ENCODE peak calls at places on chromosomes 4 and X, in six cellular contexts. X, J, N, D, Z and T are unnamed samples.

GRCh38 chr4:84159767-84160166 is 339.3 kb downstream of the NKX6-1 start:
- DNase-seq in X (no peak), J (no peak), N (no peak), D (no peak), Z (peak), T (peak)

GRCh38 chr4:5711479-5712184 is 631 bp downstream of the EVC start:
- DNase-seq in X (no peak), J (peak), N (peak), D (peak), Z (peak), T (peak)

GRCh38 chrX:8868906-8869305 is 67.7 kb upstream of the FAM9A start:
- DNase-seq in X (no peak), J (no peak), N (no peak), D (peak), Z (no peak), T (no peak)

GRCh38 chr4:84531689-84532088 is 32.6 kb upstream of the NKX6-1 start:
- DNase-seq in X (no peak), J (no peak), N (no peak), D (no peak), Z (no peak), T (no peak)

GRCh38 chr4:186216465-186217024 is 10.8 kb upstream of the KLKB1 start:
- DNase-seq in X (no peak), J (no peak), N (no peak), D (no peak), Z (no peak), T (no peak)

GRCh38 chrX:31420711-31421151 is 348.9 kb upstream of the FTHL17 start:
- DNase-seq in X (no peak), J (no peak), N (no peak), D (peak), Z (no peak), T (no peak)

GRCh38 chrX:107818900-107819521 is 6.7 kb upstream of the MID2 start:
- DNase-seq in X (no peak), J (no peak), N (no peak), D (no peak), Z (no peak), T (no peak)

GRCh38 chrX:44344194-44344593 is 722 bp upstream of the EFHC2 start:
- DNase-seq in X (no peak), J (peak), N (no peak), D (no peak), Z (no peak), T (no peak)

GRCh38 chr4:176981551-176981950 is 188.8 kb upstream of the VEGFC start:
- DNase-seq in X (peak), J (no peak), N (peak), D (peak), Z (no peak), T (no peak)

GRCh38 chr4:168511780-168512467 is 15.1 kb downstream of the PALLD start:
- DNase-seq in X (no peak), J (no peak), N (no peak), D (no peak), Z (no peak), T (no peak)

GRCh38 chr4:116358633-116359222 is 726.6 kb downstream of the TRAM1L1 start:
- DNase-seq in X (peak), J (no peak), N (peak), D (peak), Z (no peak), T (peak)

GRCh38 chr4:177308125-177308524 is 1.5 kb upstream of the NEIL3 start:
- DNase-seq in X (no peak), J (no peak), N (peak), D (peak), Z (no peak), T (no peak)

GRCh38 chr4:147741190-147741788 is 9.4 kb downstream of the ARHGAP10 start:
- DNase-seq in X (peak), J (no peak), N (no peak), D (no peak), Z (no peak), T (no peak)

GRCh38 chrX:11540532-11541377 is 125.0 kb downstream of the ARHGAP6 start:
- DNase-seq in X (no peak), J (no peak), N (no peak), D (no peak), Z (no peak), T (no peak)

GRCh38 chr4:56668267-56668666 is 12.8 kb downstream of the HOPX start:
- DNase-seq in X (no peak), J (no peak), N (no peak), D (no peak), Z (no peak), T (no peak)

GRCh38 chr4:146445198-146446150 is 76.3 kb downstream of the SLC10A7 start:
- DNase-seq in X (no peak), J (no peak), N (no peak), D (no peak), Z (no peak), T (no peak)

GRCh38 chrX:68705986-68706385 is 58.5 kb downstream of the STARD8 start:
- DNase-seq in X (no peak), J (no peak), N (no peak), D (no peak), Z (no peak), T (no peak)

GRCh38 chr4:81527709-81528108 is 56.0 kb upstream of the RASGEF1B start:
- DNase-seq in X (no peak), J (no peak), N (no peak), D (no peak), Z (no peak), T (no peak)

GRCh38 chrX:13808293-13808692 is 8.6 kb downstream of the GPM6B start:
- DNase-seq in X (no peak), J (no peak), N (no peak), D (no peak), Z (no peak), T (no peak)

GRCh38 chr4:186622788-186623464 is 67.6 kb upstream of the MTNR1A start:
- DNase-seq in X (no peak), J (no peak), N (peak), D (peak), Z (no peak), T (no peak)

GRCh38 chr4:8642651-8643321 is 50.2 kb downstream of the CPZ start:
- DNase-seq in X (no peak), J (no peak), N (no peak), D (no peak), Z (no peak), T (no peak)

GRCh38 chr4:10983885-10984284 is 299.3 kb upstream of the CLNK start:
- DNase-seq in X (no peak), J (no peak), N (no peak), D (no peak), Z (no peak), T (no peak)

GRCh38 chrX:132968282-132968681 is 9.9 kb upstream of the HS6ST2 start:
- DNase-seq in X (no peak), J (no peak), N (no peak), D (no peak), Z (no peak), T (no peak)

GRCh38 chr4:38242822-38243384 is 282.7 kb downstream of the PTTG2 start:
- DNase-seq in X (no peak), J (no peak), N (no peak), D (no peak), Z (no peak), T (no peak)

GRCh38 chrX:148500428-148501120 is at the start of gene AFF2:
- DNase-seq in X (no peak), J (peak), N (peak), D (peak), Z (peak), T (peak)

DNA sequence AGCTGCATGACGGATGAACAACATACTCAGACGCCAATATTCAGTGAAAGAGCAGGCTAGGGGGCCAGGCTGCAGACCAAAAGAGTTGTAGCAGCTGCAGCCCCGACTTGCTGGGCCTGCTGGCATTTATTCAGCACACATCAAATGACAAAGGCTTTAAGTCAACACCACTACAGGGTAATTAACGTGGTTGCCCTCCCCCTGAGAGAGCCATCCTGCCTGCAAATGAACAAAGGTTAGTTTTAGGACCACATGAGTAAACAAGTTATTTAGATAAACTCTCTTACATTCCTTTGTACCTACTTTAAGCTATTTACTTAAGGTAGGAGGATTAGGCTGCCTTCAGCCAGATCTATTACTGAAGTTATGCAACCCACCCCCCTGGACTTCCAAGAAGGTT is 1329.1 kb downstream of the PCDH18 start:
- DNase-seq in X (no peak), J (no peak), N (no peak), D (no peak), Z (no peak), T (no peak)
- TF ChIP-seq CTCF in X (no peak), J (no peak), N (no peak), D (no peak), Z (no peak), T (no peak)

GRCh38 chrX:77572322-77572721 is 125.1 kb downstream of the FGF16 start:
- DNase-seq in X (no peak), J (no peak), N (no peak), D (peak), Z (no peak), T (no peak)
- TF ChIP-seq CTCF in X (no peak), J (no peak), N (no peak), D (no peak), Z (no peak), T (no peak)

DNA sequence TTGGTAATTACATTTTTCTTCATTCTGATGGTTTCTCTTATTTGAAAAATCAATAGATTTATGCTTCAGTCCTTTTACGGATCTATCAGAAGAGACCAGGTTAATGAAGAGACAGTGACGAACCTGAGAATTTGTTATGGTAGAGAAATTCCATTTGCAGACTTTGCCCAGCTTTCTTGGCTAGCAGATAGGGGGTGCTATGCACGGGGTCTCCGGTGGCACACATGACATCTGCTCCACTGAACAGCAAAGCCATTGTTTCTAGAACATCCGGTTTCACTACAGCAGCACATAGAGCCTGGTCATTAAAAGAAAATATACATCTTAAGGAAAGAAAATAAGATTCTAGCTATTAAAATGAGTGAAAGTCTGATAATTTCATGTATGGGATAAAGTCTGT is 85.1 kb downstream of the ARAP2 start:
- DNase-seq in X (no peak), J (no peak), N (no peak), D (no peak), Z (no peak), T (peak)
- TF ChIP-seq CTCF in X (no peak), J (no peak), N (no peak), D (no peak), Z (no peak), T (peak)

GRCh38 chr4:89586318-89586717 is 250.6 kb downstream of the SNCA start:
- DNase-seq in X (no peak), J (no peak), N (no peak), D (no peak), Z (no peak), T (no peak)

GRCh38 chr4:89587364-89587763 is 249.6 kb downstream of the SNCA start:
- DNase-seq in X (no peak), J (no peak), N (no peak), D (no peak), Z (no peak), T (no peak)

GRCh38 chr4:89590102-89590501 is 246.9 kb downstream of the SNCA start:
- DNase-seq in X (no peak), J (no peak), N (no peak), D (no peak), Z (no peak), T (no peak)

GRCh38 chr4:89588366-89588765 is 248.6 kb downstream of the SNCA start:
- DNase-seq in X (no peak), J (no peak), N (no peak), D (no peak), Z (no peak), T (no peak)

GRCh38 chr4:89586864-89587263 is 250.1 kb downstream of the SNCA start:
- DNase-seq in X (no peak), J (no peak), N (no peak), D (peak), Z (no peak), T (no peak)
- TF ChIP-seq CTCF in X (peak), J (no peak), N (peak), D (peak), Z (no peak), T (no peak)

GRCh38 chrX:38664285-38664684 is 102.9 kb downstream of the TSPAN7 start:
- DNase-seq in X (no peak), J (no peak), N (peak), D (peak), Z (no peak), T (peak)
- TF ChIP-seq CTCF in X (peak), J (no peak), N (no peak), D (peak), Z (no peak), T (no peak)

GRCh38 chr4:7151668-7152227 is 40.6 kb upstream of the SORCS2 start:
- DNase-seq in X (no peak), J (no peak), N (peak), D (no peak), Z (no peak), T (no peak)
- TF ChIP-seq CTCF in X (no peak), J (no peak), N (peak), D (peak), Z (no peak), T (no peak)

GRCh38 chr4:180808862-180809261 is 1434.3 kb upstream of the TENM3 start:
- DNase-seq in X (no peak), J (no peak), N (no peak), D (no peak), Z (no peak), T (no peak)
- TF ChIP-seq CTCF in X (no peak), J (no peak), N (no peak), D (no peak), Z (no peak), T (no peak)

GRCh38 chr4:3045500-3045850 is 28.9 kb downstream of the HTT-AS start:
- DNase-seq in X (no peak), J (no peak), N (no peak), D (peak), Z (no peak), T (no peak)
- TF ChIP-seq CTCF in X (no peak), J (no peak), N (no peak), D (no peak), Z (no peak), T (no peak)